ENCODE peak calls at places on chromosome 2, in ten cellular contexts. J is astrocyte of the cerebellum, V is cardiac muscle cell, Y is heart right ventricle, F is stomach, L is foreskin fibroblast, E is GM23338, H is type B pancreatic cell, O is ovary, N is mammary epithelial cell. Q is an unnamed sample.

GRCh38 chr2:100470898-100471514 is 724 bp downstream of the NMS start:
- DNase-seq in J (no peak), V (peak), Y (no peak), F (no peak), L (peak), E (peak), H (peak), O (peak), N (peak), Q (peak)

GRCh38 chr2:138276367-138276766 is 225.2 kb upstream of the SPOPL start:
- DNase-seq in J (no peak), V (peak), Y (no peak), F (no peak), L (peak), E (no peak), H (no peak), O (no peak), N (no peak), Q (no peak)

GRCh38 chr2:67412424-67412823 is 15.3 kb downstream of the ETAA1 start:
- DNase-seq in J (no peak), V (no peak), Y (no peak), F (no peak), L (no peak), E (no peak), H (no peak), O (no peak), N (no peak), Q (no peak)

GRCh38 chr2:28545590-28546195 is 49.8 kb downstream of the PLB1 start:
- DNase-seq in J (no peak), V (no peak), Y (no peak), F (no peak), L (no peak), E (no peak), H (no peak), O (no peak), N (peak), Q (no peak)

GRCh38 chr2:43158259-43158880 is 68.0 kb downstream of the ZFP36L2 start:
- DNase-seq in J (no peak), V (peak), Y (peak), F (peak), L (peak), E (no peak), H (no peak), O (peak), N (peak), Q (peak)

GRCh38 chr2:45814528-45814927 is 163.1 kb downstream of the PRKCE start:
- DNase-seq in J (no peak), V (peak), Y (peak), F (no peak), L (no peak), E (no peak), H (no peak), O (no peak), N (no peak), Q (no peak)

GRCh38 chr2:237666606-237667005 is 39.2 kb downstream of the LRRFIP1 start:
- DNase-seq in J (no peak), V (no peak), Y (no peak), F (no peak), L (no peak), E (no peak), H (no peak), O (no peak), N (no peak), Q (no peak)

GRCh38 chr2:176709541-176709951 is 440.3 kb downstream of the MTX2 start:
- DNase-seq in J (peak), V (peak), Y (peak), F (no peak), L (peak), E (no peak), H (no peak), O (peak), N (no peak), Q (no peak)

GRCh38 chr2:111712361-111712760 is 171.6 kb downstream of the ANAPC1 start:
- DNase-seq in J (no peak), V (no peak), Y (no peak), F (no peak), L (no peak), E (no peak), H (no peak), O (no peak), N (no peak), Q (no peak)

GRCh38 chr2:23602113-23602512 is 217.1 kb downstream of the KLHL29 start:
- DNase-seq in J (peak), V (peak), Y (no peak), F (no peak), L (peak), E (no peak), H (no peak), O (no peak), N (peak), Q (peak)

GRCh38 chr2:133390151-133390550 is 178.1 kb downstream of the NCKAP5 start:
- DNase-seq in J (no peak), V (no peak), Y (no peak), F (no peak), L (peak), E (no peak), H (no peak), O (no peak), N (peak), Q (peak)

GRCh38 chr2:13616656-13617055 is 899.9 kb downstream of the TRIB2 start:
- DNase-seq in J (no peak), V (no peak), Y (no peak), F (no peak), L (no peak), E (no peak), H (no peak), O (no peak), N (no peak), Q (no peak)

GRCh38 chr2:67079729-67080128 is 317.4 kb upstream of the ETAA1 start:
- DNase-seq in J (no peak), V (no peak), Y (no peak), F (no peak), L (no peak), E (no peak), H (no peak), O (no peak), N (no peak), Q (no peak)

GRCh38 chr2:84302513-84303412 is 156.3 kb downstream of the SUCLG1 start:
- DNase-seq in J (peak), V (peak), Y (peak), F (peak), L (peak), E (peak), H (no peak), O (no peak), N (peak), Q (peak)

GRCh38 chr2:10269711-10270610 is 32.7 kb upstream of the HPCAL1 start:
- DNase-seq in J (no peak), V (no peak), Y (no peak), F (peak), L (no peak), E (no peak), H (peak), O (no peak), N (no peak), Q (no peak)

GRCh38 chr2:111236027-111236426 is 115.3 kb downstream of the BCL2L11 start:
- DNase-seq in J (no peak), V (no peak), Y (peak), F (peak), L (no peak), E (no peak), H (no peak), O (no peak), N (peak), Q (peak)

GRCh38 chr2:10326707-10327594 is 24.2 kb downstream of the HPCAL1 start:
- DNase-seq in J (no peak), V (no peak), Y (peak), F (no peak), L (peak), E (no peak), H (no peak), O (no peak), N (no peak), Q (peak)

GRCh38 chr2:1787799-1788477 is 43.6 kb upstream of the PXDN start:
- DNase-seq in J (no peak), V (no peak), Y (no peak), F (no peak), L (no peak), E (no peak), H (no peak), O (no peak), N (no peak), Q (no peak)

GRCh38 chr2:190717306-190717705 is 68.4 kb downstream of the NAB1 start:
- DNase-seq in J (no peak), V (no peak), Y (no peak), F (no peak), L (no peak), E (no peak), H (no peak), O (no peak), N (no peak), Q (no peak)

GRCh38 chr2:216654528-216655052 is 21.4 kb downstream of the IGFBP2 start:
- DNase-seq in J (no peak), V (no peak), Y (no peak), F (no peak), L (no peak), E (no peak), H (no peak), O (no peak), N (no peak), Q (no peak)

DNA sequence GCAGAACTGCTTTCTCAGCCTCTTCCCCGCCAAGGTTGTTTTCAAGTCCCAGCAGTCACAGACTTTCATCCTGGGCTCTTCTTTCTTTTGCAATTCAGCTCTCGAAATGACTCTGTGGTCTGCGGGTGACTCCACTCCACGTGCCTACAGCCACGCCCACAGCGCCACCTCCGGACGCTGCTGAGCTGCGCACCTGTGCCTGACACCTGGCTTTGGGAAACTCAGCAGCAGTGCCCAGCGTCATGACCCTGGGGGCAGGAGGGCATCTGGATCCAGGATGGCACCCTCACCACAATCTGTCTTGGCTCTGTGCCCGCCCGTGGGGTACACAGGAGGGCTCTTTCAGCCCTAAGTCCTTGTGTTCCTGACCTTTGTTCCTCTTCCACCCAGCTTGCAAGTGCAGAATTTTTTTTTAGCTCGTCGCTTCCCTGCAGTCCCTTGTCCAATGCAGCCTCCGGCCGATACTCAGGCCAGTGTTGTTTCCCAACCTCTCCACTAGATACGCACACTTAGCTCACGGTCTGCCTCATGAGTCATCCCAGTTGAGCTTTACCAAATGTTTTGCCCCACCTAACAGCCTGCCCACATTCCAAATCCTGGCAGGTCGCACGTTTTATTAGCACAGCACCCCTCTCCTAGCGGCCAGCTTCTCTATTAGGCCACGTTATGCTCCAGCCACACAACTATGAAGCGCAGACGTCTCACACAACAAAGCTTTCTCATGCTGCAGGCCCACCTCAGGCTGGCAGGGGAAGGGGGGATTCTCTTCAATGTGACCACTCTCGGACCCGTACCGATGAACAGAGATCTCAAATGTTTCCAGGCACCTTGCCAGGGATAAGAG is 6.5 kb upstream of the CAPN10 start:
- DNase-seq in J (no peak), V (peak), Y (no peak), F (peak), L (peak), E (peak), H (no peak), O (no peak), N (peak), Q (peak)
- TF ChIP-seq CTCF in J (no peak), V (peak), Y (peak), F (peak), L (no peak), E (peak), H (no peak), O (peak), N (peak), Q (no peak)

GRCh38 chr2:26615336-26616031 is 25.7 kb downstream of the CIB4 start:
- DNase-seq in J (no peak), V (no peak), Y (no peak), F (no peak), L (no peak), E (peak), H (no peak), O (no peak), N (no peak), Q (peak)
- TF ChIP-seq CTCF in J (no peak), V (peak), Y (no peak), F (no peak), L (no peak), E (peak), H (no peak), O (no peak), N (no peak), Q (peak)

GRCh38 chr2:20050104-20050711 is 1.2 kb downstream of the LAPTM4A start:
- DNase-seq in J (peak), V (peak), Y (no peak), F (no peak), L (peak), E (peak), H (no peak), O (peak), N (peak), Q (peak)

GRCh38 chr2:20051518-20052228 is at the start of gene LAPTM4A:
- DNase-seq in J (peak), V (peak), Y (peak), F (peak), L (peak), E (peak), H (peak), O (peak), N (peak), Q (peak)

GRCh38 chr2:20052229-20052871 is 922 bp upstream of the LAPTM4A start:
- DNase-seq in J (no peak), V (peak), Y (no peak), F (no peak), L (peak), E (peak), H (no peak), O (no peak), N (no peak), Q (no peak)

GRCh38 chr2:20049631-20050030 is 1.8 kb downstream of the LAPTM4A start:
- DNase-seq in J (no peak), V (peak), Y (no peak), F (no peak), L (peak), E (peak), H (no peak), O (no peak), N (no peak), Q (peak)

DNA sequence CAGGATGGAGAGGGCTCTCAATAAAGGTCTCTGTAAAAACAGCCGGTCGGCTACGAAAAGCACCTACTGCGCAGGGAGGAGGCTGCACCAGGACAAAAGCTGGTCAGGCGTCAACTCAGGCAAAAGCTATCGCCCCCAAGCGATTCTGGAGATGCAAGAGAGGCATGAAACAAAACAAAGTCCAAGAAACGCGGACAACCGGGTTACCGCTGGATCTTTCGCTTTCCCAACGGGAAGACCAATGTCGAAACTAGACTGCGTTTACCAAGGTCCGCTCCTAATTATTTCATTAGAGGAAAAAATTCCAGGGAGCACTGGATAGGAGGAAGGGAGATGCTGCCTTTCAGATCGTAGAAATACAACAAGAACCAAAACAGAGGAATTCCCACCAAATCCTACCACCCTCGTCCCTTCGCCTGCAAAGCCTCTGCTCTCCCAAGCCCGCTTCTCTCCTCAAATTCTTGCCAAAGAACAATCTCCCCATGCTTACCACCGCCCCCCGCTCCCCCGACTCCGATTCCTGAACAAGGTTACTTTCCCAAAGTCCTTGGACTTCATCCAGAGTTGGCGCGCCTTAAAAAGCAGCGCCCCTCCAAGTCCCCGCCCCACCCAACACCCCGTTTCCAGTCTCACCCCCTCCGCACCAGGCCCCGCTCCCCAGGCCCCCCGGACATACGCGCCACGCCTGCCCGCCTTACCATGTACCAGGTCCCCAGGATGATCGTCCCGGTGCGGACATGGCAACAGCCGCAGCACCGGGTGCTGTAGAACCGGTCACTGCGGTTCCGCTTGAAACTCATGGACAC is 513 bp downstream of the LAPTM4A start:
- DNase-seq in J (peak), V (peak), Y (peak), F (peak), L (peak), E (peak), H (no peak), O (peak), N (peak), Q (peak)
- TF ChIP-seq CTCF in J (peak), V (peak), Y (peak), F (no peak), L (peak), E (no peak), H (no peak), O (no peak), N (no peak), Q (no peak)

GRCh38 chr2:217918220-217919024 is 84.4 kb downstream of the TNS1 start:
- DNase-seq in J (no peak), V (no peak), Y (no peak), F (no peak), L (no peak), E (peak), H (no peak), O (no peak), N (no peak), Q (no peak)
- TF ChIP-seq CTCF in J (peak), V (no peak), Y (peak), F (no peak), L (no peak), E (peak), H (peak), O (peak), N (peak), Q (no peak)